ENCODE peak calls at places on chromosomes 6 and 20, in ten cellular contexts. One of them, this sample, is unnamed.

GRCh38 chr6:1124885-1125284 is 187.0 kb upstream of the FOXQ1 start:
- ATAC-seq in lower lobe of right lung: no peak
- ATAC-seq in CD8-positive, alpha-beta T cell: no peak
- ATAC-seq in psoas muscle: no peak
- ATAC-seq in HepG2: peak
- ATAC-seq in pancreas: no peak
- ATAC-seq in right lobe of liver: no peak
- ATAC-seq in body of pancreas: no peak
- ATAC-seq in upper lobe of left lung: no peak
- ATAC-seq in heart right ventricle: no peak
- ATAC-seq in this sample: no peak

GRCh38 chr6:107866606-107867301 is 42.6 kb upstream of the SCML4 start:
- ATAC-seq in lower lobe of right lung: peak
- ATAC-seq in upper lobe of left lung: no peak
- ATAC-seq in HepG2: peak
- ATAC-seq in body of pancreas: peak
- ATAC-seq in CD8-positive, alpha-beta T cell: peak
- ATAC-seq in pancreas: peak
- ATAC-seq in heart right ventricle: no peak
- ATAC-seq in psoas muscle: no peak
- ATAC-seq in right lobe of liver: peak
- ATAC-seq in this sample: no peak

GRCh38 chr6:76441850-76442249 is 369.4 kb upstream of the IMPG1 start:
- ATAC-seq in HepG2: no peak
- ATAC-seq in lower lobe of right lung: no peak
- ATAC-seq in psoas muscle: peak
- ATAC-seq in upper lobe of left lung: no peak
- ATAC-seq in body of pancreas: no peak
- ATAC-seq in right lobe of liver: no peak
- ATAC-seq in heart right ventricle: no peak
- ATAC-seq in CD8-positive, alpha-beta T cell: no peak
- ATAC-seq in pancreas: no peak
- ATAC-seq in this sample: no peak

GRCh38 chr6:156418253-156418652 is 358.9 kb upstream of the ARID1B start:
- ATAC-seq in pancreas: no peak
- ATAC-seq in HepG2: no peak
- ATAC-seq in psoas muscle: no peak
- ATAC-seq in upper lobe of left lung: no peak
- ATAC-seq in right lobe of liver: no peak
- ATAC-seq in heart right ventricle: no peak
- ATAC-seq in CD8-positive, alpha-beta T cell: no peak
- ATAC-seq in body of pancreas: no peak
- ATAC-seq in lower lobe of right lung: no peak
- ATAC-seq in this sample: no peak

GRCh38 chr20:18003897-18004296 is 35.1 kb downstream of the MGME1 start:
- ATAC-seq in lower lobe of right lung: no peak
- ATAC-seq in pancreas: no peak
- ATAC-seq in psoas muscle: no peak
- ATAC-seq in right lobe of liver: no peak
- ATAC-seq in CD8-positive, alpha-beta T cell: no peak
- ATAC-seq in heart right ventricle: no peak
- ATAC-seq in HepG2: no peak
- ATAC-seq in body of pancreas: no peak
- ATAC-seq in upper lobe of left lung: no peak
- ATAC-seq in this sample: no peak

GRCh38 chr20:58698741-58699141 is 6.1 kb downstream of the NPEPL1 start:
- ATAC-seq in body of pancreas: no peak
- ATAC-seq in lower lobe of right lung: no peak
- ATAC-seq in HepG2: no peak
- ATAC-seq in psoas muscle: peak
- ATAC-seq in right lobe of liver: no peak
- ATAC-seq in CD8-positive, alpha-beta T cell: no peak
- ATAC-seq in upper lobe of left lung: peak
- ATAC-seq in heart right ventricle: peak
- ATAC-seq in pancreas: peak
- ATAC-seq in this sample: peak

GRCh38 chr20:62021794-62022419 is 43.8 kb downstream of the TAF4 start:
- ATAC-seq in CD8-positive, alpha-beta T cell: no peak
- ATAC-seq in pancreas: no peak
- ATAC-seq in upper lobe of left lung: no peak
- ATAC-seq in heart right ventricle: no peak
- ATAC-seq in lower lobe of right lung: no peak
- ATAC-seq in right lobe of liver: no peak
- ATAC-seq in psoas muscle: no peak
- ATAC-seq in HepG2: no peak
- ATAC-seq in body of pancreas: no peak
- ATAC-seq in this sample: no peak

GRCh38 chr20:48455606-48456360 is 372.0 kb downstream of the PREX1 start:
- ATAC-seq in HepG2: no peak
- ATAC-seq in CD8-positive, alpha-beta T cell: no peak
- ATAC-seq in psoas muscle: no peak
- ATAC-seq in body of pancreas: no peak
- ATAC-seq in right lobe of liver: no peak
- ATAC-seq in heart right ventricle: no peak
- ATAC-seq in pancreas: no peak
- ATAC-seq in upper lobe of left lung: no peak
- ATAC-seq in lower lobe of right lung: no peak
- ATAC-seq in this sample: no peak

GRCh38 chr6:21808045-21808470 is 214.5 kb downstream of the SOX4 start:
- ATAC-seq in upper lobe of left lung: peak
- ATAC-seq in right lobe of liver: no peak
- ATAC-seq in body of pancreas: no peak
- ATAC-seq in psoas muscle: no peak
- ATAC-seq in HepG2: peak
- ATAC-seq in pancreas: peak
- ATAC-seq in heart right ventricle: peak
- ATAC-seq in CD8-positive, alpha-beta T cell: no peak
- ATAC-seq in lower lobe of right lung: no peak
- ATAC-seq in this sample: no peak

GRCh38 chr20:13342469-13343242 is 121.6 kb downstream of the ISM1 start:
- ATAC-seq in lower lobe of right lung: peak
- ATAC-seq in pancreas: no peak
- ATAC-seq in right lobe of liver: no peak
- ATAC-seq in HepG2: no peak
- ATAC-seq in psoas muscle: no peak
- ATAC-seq in upper lobe of left lung: peak
- ATAC-seq in heart right ventricle: no peak
- ATAC-seq in body of pancreas: no peak
- ATAC-seq in CD8-positive, alpha-beta T cell: no peak
- ATAC-seq in this sample: no peak

DNA sequence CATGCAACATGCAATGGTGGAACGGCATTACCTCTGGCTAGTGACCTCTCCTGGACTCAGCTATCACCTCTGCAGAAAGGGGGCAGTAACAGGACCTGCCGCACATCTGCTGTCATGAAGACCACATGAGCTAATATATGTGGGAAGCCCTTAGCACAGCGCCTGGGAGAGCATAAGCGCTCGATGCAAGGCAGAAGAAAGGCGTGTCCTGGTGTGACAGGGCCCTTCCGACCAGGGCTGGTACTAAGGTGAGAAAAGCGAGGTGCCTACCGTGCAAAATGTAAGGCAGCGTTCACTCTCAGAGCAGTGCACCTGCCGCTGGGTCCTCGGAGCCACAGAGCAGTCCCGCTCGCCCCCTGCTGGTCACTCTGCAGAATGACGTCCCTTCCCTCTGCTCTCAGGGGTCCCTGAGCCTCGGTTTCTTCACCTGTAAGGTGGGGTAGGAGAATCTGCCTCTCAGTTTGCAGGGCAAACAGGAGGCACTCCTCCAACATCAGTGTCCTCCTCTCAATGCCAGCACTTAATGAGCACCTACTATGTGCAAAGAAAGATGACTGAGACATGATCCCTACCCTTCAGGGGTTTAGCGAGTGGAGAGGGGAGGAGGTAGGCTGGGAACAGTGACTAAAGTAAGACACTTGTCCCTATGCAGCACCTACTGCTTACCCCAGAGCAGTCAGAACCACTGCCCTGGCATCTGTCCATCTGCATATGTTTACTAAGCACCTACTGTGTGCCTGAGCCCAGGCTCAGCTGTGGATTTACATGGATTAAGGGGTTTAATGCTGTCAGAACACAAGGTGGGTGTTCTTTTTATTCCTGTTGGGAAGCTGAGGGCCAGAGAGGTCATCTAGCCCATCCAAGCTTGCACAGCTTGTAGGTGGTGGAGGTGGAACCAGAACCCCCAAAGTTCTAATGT is 41.1 kb upstream of the PTGIS start:
- ATAC-seq in lower lobe of right lung: peak
- ATAC-seq in pancreas: peak
- ATAC-seq in right lobe of liver: peak
- ATAC-seq in psoas muscle: peak
- ATAC-seq in body of pancreas: peak
- ATAC-seq in heart right ventricle: peak
- ATAC-seq in HepG2: peak
- ATAC-seq in CD8-positive, alpha-beta T cell: peak
- ATAC-seq in upper lobe of left lung: peak
- ATAC-seq in this sample: peak
- H3K4me3 ChIP-seq in lower lobe of right lung: peak
- H3K4me3 ChIP-seq in pancreas: no peak
- H3K4me3 ChIP-seq in right lobe of liver: no peak
- H3K4me3 ChIP-seq in psoas muscle: peak
- H3K4me3 ChIP-seq in body of pancreas: no peak
- H3K4me3 ChIP-seq in heart right ventricle: no peak
- H3K4me3 ChIP-seq in HepG2: no peak
- H3K4me3 ChIP-seq in CD8-positive, alpha-beta T cell: no peak
- H3K4me3 ChIP-seq in upper lobe of left lung: no peak
- H3K4me3 ChIP-seq in this sample: no peak

GRCh38 chr6:161284653-161285052 is 10.8 kb upstream of the AGPAT4 start:
- ATAC-seq in HepG2: no peak
- ATAC-seq in heart right ventricle: no peak
- ATAC-seq in body of pancreas: no peak
- ATAC-seq in right lobe of liver: no peak
- ATAC-seq in psoas muscle: no peak
- ATAC-seq in lower lobe of right lung: no peak
- ATAC-seq in CD8-positive, alpha-beta T cell: no peak
- ATAC-seq in upper lobe of left lung: no peak
- ATAC-seq in pancreas: no peak
- ATAC-seq in this sample: no peak
- H3K27ac ChIP-seq in HepG2: no peak
- H3K27ac ChIP-seq in heart right ventricle: no peak
- H3K27ac ChIP-seq in body of pancreas: no peak
- H3K27ac ChIP-seq in right lobe of liver: no peak
- H3K27ac ChIP-seq in psoas muscle: no peak
- H3K27ac ChIP-seq in lower lobe of right lung: no peak
- H3K27ac ChIP-seq in CD8-positive, alpha-beta T cell: no peak
- H3K27ac ChIP-seq in upper lobe of left lung: no peak
- H3K27ac ChIP-seq in pancreas: no peak
- H3K27ac ChIP-seq in this sample: no peak

GRCh38 chr6:30744054-30744805 is at the start of gene IER3:
- ATAC-seq in upper lobe of left lung: peak
- ATAC-seq in pancreas: peak
- ATAC-seq in right lobe of liver: peak
- ATAC-seq in psoas muscle: peak
- ATAC-seq in lower lobe of right lung: peak
- ATAC-seq in heart right ventricle: peak
- ATAC-seq in CD8-positive, alpha-beta T cell: peak
- ATAC-seq in body of pancreas: peak
- ATAC-seq in HepG2: peak
- ATAC-seq in this sample: peak
- TF ChIP-seq CTCF in upper lobe of left lung: peak
- TF ChIP-seq CTCF in pancreas: no peak
- TF ChIP-seq CTCF in right lobe of liver: peak
- TF ChIP-seq CTCF in psoas muscle: peak
- TF ChIP-seq CTCF in lower lobe of right lung: peak
- TF ChIP-seq CTCF in heart right ventricle: peak
- TF ChIP-seq CTCF in CD8-positive, alpha-beta T cell: peak
- TF ChIP-seq CTCF in body of pancreas: peak
- TF ChIP-seq CTCF in HepG2: peak
- TF ChIP-seq CTCF in this sample: peak

GRCh38 chr6:161336479-161336878 is 62.6 kb upstream of the AGPAT4 start:
- ATAC-seq in psoas muscle: no peak
- ATAC-seq in heart right ventricle: no peak
- ATAC-seq in CD8-positive, alpha-beta T cell: no peak
- ATAC-seq in body of pancreas: no peak
- ATAC-seq in right lobe of liver: no peak
- ATAC-seq in upper lobe of left lung: no peak
- ATAC-seq in lower lobe of right lung: no peak
- ATAC-seq in HepG2: no peak
- ATAC-seq in pancreas: no peak
- ATAC-seq in this sample: no peak
- H3K4me3 ChIP-seq in psoas muscle: no peak
- H3K4me3 ChIP-seq in heart right ventricle: no peak
- H3K4me3 ChIP-seq in CD8-positive, alpha-beta T cell: no peak
- H3K4me3 ChIP-seq in body of pancreas: no peak
- H3K4me3 ChIP-seq in right lobe of liver: no peak
- H3K4me3 ChIP-seq in upper lobe of left lung: no peak
- H3K4me3 ChIP-seq in lower lobe of right lung: no peak
- H3K4me3 ChIP-seq in HepG2: no peak
- H3K4me3 ChIP-seq in pancreas: no peak
- H3K4me3 ChIP-seq in this sample: no peak

DNA sequence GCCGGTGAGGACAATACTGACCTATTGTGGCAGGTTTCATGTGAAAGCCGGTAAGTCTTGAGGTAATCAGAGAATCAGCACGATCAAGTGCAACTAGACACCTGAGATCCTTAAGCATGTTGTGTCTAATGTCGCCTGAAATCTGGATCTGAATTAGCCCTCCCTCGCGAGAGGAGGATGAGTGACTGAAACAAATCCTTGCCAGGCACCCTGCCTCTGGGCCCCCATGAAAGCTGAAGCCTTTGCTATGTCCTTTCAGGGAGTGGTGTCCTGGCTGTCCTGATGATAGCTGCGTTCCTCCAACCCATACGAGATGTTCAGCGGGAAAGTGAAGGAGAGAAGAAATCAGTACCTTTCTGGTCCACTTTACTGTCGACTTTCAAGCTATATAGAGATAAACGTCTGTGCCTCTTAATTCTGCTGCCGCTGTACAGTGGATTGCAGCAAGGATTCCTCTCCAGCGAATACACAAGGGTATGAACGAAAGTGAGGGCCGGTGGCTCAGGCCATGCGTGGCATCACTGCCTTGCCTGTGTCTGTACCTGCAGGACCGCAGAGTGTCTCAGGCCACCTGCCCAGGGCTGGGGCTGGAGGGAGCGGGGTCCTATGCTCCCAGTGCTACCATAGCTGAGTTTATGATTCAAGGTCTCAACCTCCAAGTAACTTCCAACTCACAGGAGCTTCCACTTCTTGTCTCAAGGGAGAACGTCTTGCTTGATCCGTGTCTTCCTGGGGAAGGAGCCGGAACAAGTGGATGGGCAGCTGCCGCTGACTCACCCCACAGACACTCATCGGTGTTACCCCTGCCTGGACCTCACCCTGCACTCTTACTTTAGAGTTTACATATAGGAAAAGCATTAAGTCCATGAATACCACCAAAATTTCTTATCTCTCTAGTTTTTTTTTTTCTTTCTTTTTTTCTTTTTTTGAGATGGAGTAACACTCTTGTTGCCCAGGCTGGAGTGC is 12.8 kb downstream of the UNC93A start:
- ATAC-seq in HepG2: no peak
- ATAC-seq in right lobe of liver: no peak
- ATAC-seq in upper lobe of left lung: no peak
- ATAC-seq in CD8-positive, alpha-beta T cell: no peak
- ATAC-seq in lower lobe of right lung: no peak
- ATAC-seq in body of pancreas: no peak
- ATAC-seq in heart right ventricle: no peak
- ATAC-seq in pancreas: no peak
- ATAC-seq in psoas muscle: no peak
- ATAC-seq in this sample: no peak
- H3K27ac ChIP-seq in HepG2: no peak
- H3K27ac ChIP-seq in right lobe of liver: no peak
- H3K27ac ChIP-seq in upper lobe of left lung: no peak
- H3K27ac ChIP-seq in CD8-positive, alpha-beta T cell: no peak
- H3K27ac ChIP-seq in lower lobe of right lung: no peak
- H3K27ac ChIP-seq in body of pancreas: no peak
- H3K27ac ChIP-seq in heart right ventricle: no peak
- H3K27ac ChIP-seq in pancreas: no peak
- H3K27ac ChIP-seq in psoas muscle: no peak
- H3K27ac ChIP-seq in this sample: no peak

GRCh38 chr6:139230421-139230840 is 61.4 kb downstream of the TXLNB start:
- ATAC-seq in body of pancreas: no peak
- ATAC-seq in HepG2: no peak
- ATAC-seq in pancreas: peak
- ATAC-seq in upper lobe of left lung: peak
- ATAC-seq in heart right ventricle: peak
- ATAC-seq in CD8-positive, alpha-beta T cell: no peak
- ATAC-seq in psoas muscle: peak
- ATAC-seq in lower lobe of right lung: no peak
- ATAC-seq in right lobe of liver: no peak
- ATAC-seq in this sample: no peak
- TF ChIP-seq CTCF in body of pancreas: no peak
- TF ChIP-seq CTCF in HepG2: no peak
- TF ChIP-seq CTCF in pancreas: no peak
- TF ChIP-seq CTCF in upper lobe of left lung: no peak
- TF ChIP-seq CTCF in heart right ventricle: no peak
- TF ChIP-seq CTCF in CD8-positive, alpha-beta T cell: no peak
- TF ChIP-seq CTCF in psoas muscle: no peak
- TF ChIP-seq CTCF in lower lobe of right lung: no peak
- TF ChIP-seq CTCF in right lobe of liver: no peak
- TF ChIP-seq CTCF in this sample: no peak